ENCODE peak calls at places on chromosomes 16 and 17, in four cellular contexts. X, T, B and U are unnamed samples.
A peak's percentile ranks its signal among the peaks of the same experiment; 100 is the strongest.

GRCh38 chr16:54136276-54136625 is 150.3 kb downstream of the IRX3 start:
- DNase-seq in T (peak; percentile 53), B (no peak), X (no peak), U (no peak)

GRCh38 chr16:66660422-66661209 is 35.9 kb downstream of the CMTM4 start:
- DNase-seq in T (peak; percentile 84), B (peak; percentile 83), X (peak; percentile 43), U (peak; percentile 56)

GRCh38 chr16:89199241-89200123 is 855 bp downstream of the SLC22A31 start:
- DNase-seq in T (no peak), X (no peak), B (peak; percentile 68), U (no peak)

GRCh38 chr16:89491974-89492687 is 1.8 kb upstream of the ANKRD11 start:
- DNase-seq in B (peak; percentile 33), X (no peak), T (no peak), U (no peak)

GRCh38 chr16:1288813-1289479 is 20.5 kb upstream of the UBE2I start:
- DNase-seq in X (no peak), B (no peak), T (no peak), U (no peak)

GRCh38 chr17:14557482-14557881 is 256.6 kb downstream of the HS3ST3B1 start:
- DNase-seq in T (no peak), X (no peak), B (no peak), U (no peak)

GRCh38 chr16:79363035-79363434 is 237.5 kb downstream of the MAF start:
- DNase-seq in B (no peak), T (no peak), X (no peak), U (no peak)

GRCh38 chr17:20991276-20992037 is 51.4 kb downstream of the USP22 start:
- DNase-seq in B (no peak), T (no peak), X (no peak), U (no peak)

GRCh38 chr17:8289103-8289397 is 580 bp downstream of the RANGRF start:
- DNase-seq in X (no peak), B (peak; percentile 95), T (peak; percentile 44), U (no peak)

GRCh38 chr16:85126731-85127662 is 14.7 kb upstream of the CIBAR2 start:
- DNase-seq in T (peak; percentile 61), X (no peak), B (no peak), U (peak; percentile 35)

GRCh38 chr16:14409563-14409962 is 220.5 kb downstream of the PARN start:
- DNase-seq in B (no peak), T (peak; percentile 98), X (peak; percentile 73), U (peak; percentile 95)

GRCh38 chr16:14146445-14146844 is 75.3 kb downstream of the MRTFB start:
- DNase-seq in B (no peak), X (no peak), T (no peak), U (no peak)

GRCh38 chr17:62807812-62808575 is at the start of gene MARCHF10:
- DNase-seq in B (peak; percentile 83), X (no peak), T (no peak), U (no peak)

GRCh38 chr16:27950488-27950887 is 113.0 kb downstream of the GSG1L start:
- DNase-seq in T (no peak), B (no peak), X (no peak), U (no peak)

GRCh38 chr16:1097156-1097555 is 1.1 kb upstream of the C1QTNF8 start:
- DNase-seq in B (no peak), X (no peak), T (no peak), U (no peak)

GRCh38 chr16:86567701-86568571 is 1.3 kb downstream of the FOXC2 start:
- DNase-seq in X (no peak), B (peak; percentile 76), T (no peak), U (no peak)

GRCh38 chr16:86568677-86569623 is 2.3 kb downstream of the FOXC2 start:
- DNase-seq in T (no peak), X (no peak), B (no peak), U (no peak)

GRCh38 chr16:86570542-86571196 is 4.0 kb downstream of the FOXC2 start:
- DNase-seq in T (no peak), B (peak; percentile 21), X (no peak), U (no peak)

GRCh38 chr16:86571197-86571915 is 4.7 kb downstream of the FOXC2 start:
- DNase-seq in B (peak; percentile 21), X (no peak), T (no peak), U (no peak)

GRCh38 chr16:86569843-86570447 is 3.3 kb downstream of the FOXC2 start:
- DNase-seq in B (no peak), X (no peak), T (no peak), U (no peak)
- H3K4me3 ChIP-seq in B (no peak overlapping the region), X (no peak overlapping the region), T (peak overlapping the region; percentile 93), U (peak overlapping the region; percentile 88)

DNA sequence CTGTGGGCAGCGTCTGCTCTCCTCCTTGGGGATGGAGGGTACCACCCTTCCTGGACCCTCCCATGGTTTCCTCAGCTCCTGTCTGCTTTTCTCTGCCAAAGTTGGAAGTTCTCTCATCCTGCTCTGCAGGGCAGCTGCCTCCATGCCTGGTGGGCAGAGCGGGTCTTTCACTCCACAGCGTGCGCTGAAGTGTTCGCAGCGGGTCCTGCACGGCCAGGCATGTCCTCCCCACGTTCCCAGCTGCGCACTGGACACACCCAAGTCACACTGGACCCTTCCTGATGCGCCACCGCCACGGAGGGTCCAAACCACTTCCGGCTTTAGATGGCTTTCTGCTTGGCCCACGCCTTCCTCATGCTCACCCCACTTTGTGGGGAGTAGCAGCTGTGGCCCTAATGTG is 33.7 kb upstream of the NPTX1 start:
- DNase-seq in X (no peak), B (no peak), T (no peak), U (no peak)
- TF ChIP-seq CTCF in X (no peak), B (no peak), T (no peak), U (no peak)

GRCh38 chr17:43938838-43939182 is 3.5 kb downstream of the PPY start:
- DNase-seq in B (no peak), X (no peak), T (no peak), U (no peak)
- H3K4me3 ChIP-seq in B (no peak overlapping the region), X (no peak overlapping the region), T (no peak overlapping the region), U (no peak overlapping the region)

GRCh38 chr16:87353613-87354012 is 30.0 kb downstream of the FBXO31 start:
- DNase-seq in T (no peak), X (no peak), B (peak; percentile 62), U (no peak)
- TF ChIP-seq CTCF in T (no peak), X (no peak), B (no peak), U (no peak)